ENCODE peak calls at places on chromosome 6, in four cellular contexts. One of them, this sample, is unnamed.

GRCh38 chr6:118724211-118724610 is 72.8 kb upstream of the CEP85L start:
- DNase-seq in mesenteric fat pad: no peak
- DNase-seq in central memory CD4-positive, alpha-beta T cell: no peak
- DNase-seq in activated CD8-positive, alpha-beta memory T cell treated with anti-CD3 and anti-CD28 coated beads for 24 hours: no peak
- DNase-seq in this sample: no peak

GRCh38 chr6:107116328-107116892 is 1.1 kb upstream of the BEND3 start:
- DNase-seq in activated CD8-positive, alpha-beta memory T cell treated with anti-CD3 and anti-CD28 coated beads for 24 hours: peak
- DNase-seq in central memory CD4-positive, alpha-beta T cell: peak
- DNase-seq in mesenteric fat pad: peak
- DNase-seq in this sample: peak

GRCh38 chr6:23244300-23244699 is 674.9 kb downstream of the HDGFL1 start:
- DNase-seq in mesenteric fat pad: no peak
- DNase-seq in activated CD8-positive, alpha-beta memory T cell treated with anti-CD3 and anti-CD28 coated beads for 24 hours: no peak
- DNase-seq in central memory CD4-positive, alpha-beta T cell: no peak
- DNase-seq in this sample: no peak

GRCh38 chr6:13920584-13920983 is 4.2 kb upstream of the RNF182 start:
- DNase-seq in central memory CD4-positive, alpha-beta T cell: no peak
- DNase-seq in mesenteric fat pad: no peak
- DNase-seq in activated CD8-positive, alpha-beta memory T cell treated with anti-CD3 and anti-CD28 coated beads for 24 hours: no peak
- DNase-seq in this sample: peak

GRCh38 chr6:56709650-56710049 is 67.0 kb upstream of the DST start:
- DNase-seq in mesenteric fat pad: no peak
- DNase-seq in central memory CD4-positive, alpha-beta T cell: no peak
- DNase-seq in activated CD8-positive, alpha-beta memory T cell treated with anti-CD3 and anti-CD28 coated beads for 24 hours: no peak
- DNase-seq in this sample: no peak

GRCh38 chr6:161249327-161249726 is 24.5 kb downstream of the AGPAT4 start:
- DNase-seq in mesenteric fat pad: no peak
- DNase-seq in activated CD8-positive, alpha-beta memory T cell treated with anti-CD3 and anti-CD28 coated beads for 24 hours: no peak
- DNase-seq in central memory CD4-positive, alpha-beta T cell: no peak
- DNase-seq in this sample: no peak

GRCh38 chr6:10962673-10963072 is 75.8 kb downstream of the SYCP2L start:
- DNase-seq in mesenteric fat pad: no peak
- DNase-seq in central memory CD4-positive, alpha-beta T cell: no peak
- DNase-seq in activated CD8-positive, alpha-beta memory T cell treated with anti-CD3 and anti-CD28 coated beads for 24 hours: no peak
- DNase-seq in this sample: no peak

GRCh38 chr6:87756858-87757257 is 54.8 kb upstream of the AKIRIN2 start:
- DNase-seq in activated CD8-positive, alpha-beta memory T cell treated with anti-CD3 and anti-CD28 coated beads for 24 hours: no peak
- DNase-seq in mesenteric fat pad: no peak
- DNase-seq in central memory CD4-positive, alpha-beta T cell: no peak
- DNase-seq in this sample: no peak

GRCh38 chr6:137697267-137697938 is 169.7 kb upstream of the TNFAIP3 start:
- DNase-seq in central memory CD4-positive, alpha-beta T cell: no peak
- DNase-seq in activated CD8-positive, alpha-beta memory T cell treated with anti-CD3 and anti-CD28 coated beads for 24 hours: no peak
- DNase-seq in mesenteric fat pad: no peak
- DNase-seq in this sample: no peak

GRCh38 chr6:170575250-170575649 is 9.2 kb downstream of the PDCD2 start:
- DNase-seq in central memory CD4-positive, alpha-beta T cell: no peak
- DNase-seq in activated CD8-positive, alpha-beta memory T cell treated with anti-CD3 and anti-CD28 coated beads for 24 hours: no peak
- DNase-seq in mesenteric fat pad: no peak
- DNase-seq in this sample: no peak

GRCh38 chr6:169157474-169158181 is 96.0 kb downstream of the THBS2 start:
- DNase-seq in activated CD8-positive, alpha-beta memory T cell treated with anti-CD3 and anti-CD28 coated beads for 24 hours: no peak
- DNase-seq in central memory CD4-positive, alpha-beta T cell: no peak
- DNase-seq in mesenteric fat pad: peak
- DNase-seq in this sample: no peak

GRCh38 chr6:124573953-124574352 is 388.3 kb upstream of the RNF217 start:
- DNase-seq in activated CD8-positive, alpha-beta memory T cell treated with anti-CD3 and anti-CD28 coated beads for 24 hours: no peak
- DNase-seq in central memory CD4-positive, alpha-beta T cell: no peak
- DNase-seq in mesenteric fat pad: no peak
- DNase-seq in this sample: no peak

GRCh38 chr6:41160933-41161332 is 2.0 kb downstream of the TREM2 start:
- DNase-seq in central memory CD4-positive, alpha-beta T cell: no peak
- DNase-seq in mesenteric fat pad: no peak
- DNase-seq in activated CD8-positive, alpha-beta memory T cell treated with anti-CD3 and anti-CD28 coated beads for 24 hours: no peak
- DNase-seq in this sample: no peak

This sample was measured in NCI-H748 treated with DMSO at 0.1 percent for 48 hours.